ENCODE peak calls at places on chromosome 16, in seven cellular contexts. O, E, S, C, L, K and M are unnamed samples.

GRCh38 chr16:23504453-23505179 is 5.7 kb downstream of the GGA2 start:
- DNase-seq in S (peak), C (peak), L (peak), O (peak), E (peak), K (peak), M (peak)

GRCh38 chr16:80489173-80489572 is 51.6 kb upstream of the DYNLRB2 start:
- DNase-seq in S (no peak), C (no peak), O (no peak), K (no peak), E (no peak), L (no peak), M (no peak)

GRCh38 chr16:83955218-83956130 is 2.4 kb downstream of the OSGIN1 start:
- DNase-seq in L (no peak), K (peak), O (no peak), S (no peak), E (no peak), C (no peak), M (peak)

GRCh38 chr16:84132527-84133285 is 12.3 kb downstream of the HSDL1 start:
- DNase-seq in O (no peak), S (no peak), K (no peak), L (no peak), E (no peak), C (peak), M (no peak)

GRCh38 chr16:81779540-81780320 is 639 bp downstream of the PLCG2 start:
- DNase-seq in O (no peak), E (peak), S (no peak), K (peak), C (no peak), L (no peak), M (peak)

GRCh38 chr16:49658491-49658890 is 197.4 kb downstream of the ZNF423 start:
- DNase-seq in L (no peak), K (no peak), C (no peak), O (no peak), S (no peak), E (no peak), M (no peak)

GRCh38 chr16:88064889-88065746 is 113.9 kb downstream of the BANP start:
- DNase-seq in E (no peak), O (no peak), C (no peak), K (no peak), S (no peak), L (no peak), M (no peak)

GRCh38 chr16:88769617-88770458 is 15.2 kb downstream of the PIEZO1 start:
- DNase-seq in S (no peak), O (no peak), L (peak), K (no peak), C (peak), E (peak), M (no peak)

GRCh38 chr16:11310997-11311561 is 29.9 kb upstream of the PRM1 start:
- DNase-seq in E (no peak), K (peak), C (peak), O (no peak), S (no peak), L (no peak), M (no peak)

GRCh38 chr16:48535831-48536599 is 74.0 kb downstream of the N4BP1 start:
- DNase-seq in C (peak), S (no peak), L (no peak), E (peak), K (peak), O (peak), M (no peak)

GRCh38 chr16:15403392-15403995 is 7.9 kb downstream of the MPV17L start:
- DNase-seq in C (no peak), K (peak), E (no peak), L (no peak), S (no peak), O (no peak), M (no peak)

GRCh38 chr16:5490499-5490898 is 392.9 kb upstream of the EEF2KMT start:
- DNase-seq in E (peak), C (peak), O (no peak), S (no peak), K (no peak), L (peak), M (peak)

GRCh38 chr16:85367485-85367884 is 245.6 kb upstream of the GSE1 start:
- DNase-seq in C (no peak), S (no peak), O (no peak), K (no peak), E (no peak), L (no peak), M (no peak)

GRCh38 chr16:79564594-79565210 is 35.8 kb downstream of the MAF start:
- DNase-seq in E (no peak), S (no peak), K (no peak), O (no peak), L (no peak), C (no peak), M (no peak)

GRCh38 chr16:60107920-60108319 is 1373.8 kb upstream of the GOT2 start:
- DNase-seq in C (no peak), K (no peak), L (no peak), S (no peak), O (no peak), E (no peak), M (no peak)

GRCh38 chr16:3012828-3013420 is at the start of gene CLDN9:
- DNase-seq in C (no peak), E (peak), L (peak), O (no peak), S (no peak), K (no peak), M (no peak)

GRCh38 chr16:85424260-85425060 is 188.7 kb upstream of the GSE1 start:
- DNase-seq in O (peak), K (no peak), L (no peak), S (no peak), C (no peak), E (no peak), M (no peak)

GRCh38 chr16:2428051-2428786 is 1.0 kb upstream of the CCNF start:
- DNase-seq in C (peak), S (no peak), L (peak), O (no peak), K (peak), E (peak), M (peak)

GRCh38 chr16:75385507-75386152 is 47.7 kb downstream of the CFDP1 start:
- DNase-seq in C (peak), S (no peak), L (peak), K (peak), E (peak), O (no peak), M (peak)

GRCh38 chr16:61730997-61731396 is 305.2 kb downstream of the CDH8 start:
- DNase-seq in C (no peak), O (no peak), E (no peak), K (no peak), S (no peak), L (peak), M (no peak)

GRCh38 chr16:70396209-70396904 is 42.5 kb downstream of the ST3GAL2 start:
- DNase-seq in O (no peak), L (peak), K (no peak), E (no peak), S (no peak), C (no peak), M (peak)

GRCh38 chr16:1494711-1495110 is 1.6 kb downstream of the TELO2 start:
- DNase-seq in E (no peak), K (peak), S (no peak), C (no peak), L (no peak), O (peak), M (peak)

GRCh38 chr16:84922351-84923135 is 88.8 kb downstream of the ZDHHC7 start:
- DNase-seq in C (no peak), K (peak), S (no peak), L (peak), E (peak), O (peak), M (no peak)

GRCh38 chr16:48860341-48860740 is 250.4 kb upstream of the N4BP1 start:
- DNase-seq in L (no peak), C (no peak), E (no peak), K (no peak), S (no peak), O (no peak), M (no peak)

GRCh38 chr16:84318091-84318975 is 23.7 kb downstream of the WFDC1 start:
- DNase-seq in L (no peak), K (no peak), S (no peak), C (no peak), O (no peak), E (no peak), M (no peak)

GRCh38 chr16:47037396-47037745 is 63.9 kb upstream of the DNAJA2 start:
- DNase-seq in S (no peak), C (peak), E (peak), K (peak), O (no peak), L (peak), M (no peak)

GRCh38 chr16:12095275-12096161 is 119.0 kb downstream of the SNX29 start:
- DNase-seq in O (peak), C (peak), K (peak), E (peak), L (peak), S (no peak), M (peak)

GRCh38 chr16:85553436-85554113 is 59.5 kb upstream of the GSE1 start:
- DNase-seq in S (no peak), C (peak), L (peak), K (peak), O (peak), E (no peak), M (peak)

DNA sequence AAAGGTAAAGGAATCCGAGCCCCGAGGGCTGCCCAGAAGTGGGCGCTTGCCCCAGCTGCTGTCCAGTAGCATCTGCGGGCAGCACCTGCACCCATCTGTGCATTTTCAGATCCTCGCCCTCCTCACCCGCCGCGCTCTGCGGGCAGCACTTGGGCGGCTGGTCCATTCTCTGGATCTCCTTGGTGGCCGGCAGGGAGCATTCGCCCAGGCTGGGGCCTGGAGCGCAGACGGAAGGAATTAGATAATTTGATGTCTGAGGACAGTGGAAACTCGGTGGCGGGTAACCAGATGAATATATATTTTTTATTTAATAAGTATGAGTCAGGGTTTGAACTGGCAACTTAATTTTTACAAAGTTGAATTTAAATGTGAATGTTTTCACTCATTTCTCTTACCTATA is 88.5 kb downstream of the NPIPB11 start:
- DNase-seq in L (no peak), E (no peak), C (no peak), O (no peak), K (no peak), S (no peak), M (no peak)
- TF ChIP-seq CTCF in L (no peak), E (peak), C (peak), O (no peak), K (peak), S (no peak), M (no peak)

GRCh38 chr16:56534847-56535383 is 15.1 kb upstream of the BBS2 start:
- DNase-seq in O (no peak), K (no peak), L (no peak), E (no peak), S (no peak), C (no peak), M (no peak)
- TF ChIP-seq CTCF in O (no peak), K (no peak), L (no peak), E (no peak), S (no peak), C (no peak), M (no peak)

GRCh38 chr16:29664133-29664912 is 1.3 kb downstream of the SPN start:
- DNase-seq in C (no peak), S (no peak), O (no peak), E (peak), K (no peak), L (no peak), M (no peak)
- TF ChIP-seq CTCF in C (no peak), S (no peak), O (no peak), E (no peak), K (no peak), L (no peak), M (no peak)

DNA sequence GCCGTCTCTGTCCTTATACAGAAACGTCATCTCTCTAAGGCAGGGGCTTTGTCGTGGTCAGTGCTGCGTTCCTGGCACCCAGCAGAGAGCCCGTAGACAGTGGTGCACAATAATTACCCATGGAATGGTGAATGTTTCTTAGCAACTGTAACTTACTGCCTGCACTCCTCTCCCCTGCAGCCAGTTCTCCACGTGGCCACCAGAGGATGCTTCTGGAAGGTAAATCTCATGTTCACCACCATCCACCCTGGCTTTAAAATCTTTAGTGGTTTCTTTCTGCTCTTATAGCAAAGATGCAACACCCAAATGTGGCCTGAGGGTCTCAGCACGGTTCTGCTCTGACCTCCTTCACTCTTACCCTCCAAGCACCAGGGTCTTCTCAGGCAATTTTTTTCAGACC is 150.8 kb downstream of the GRIN2A start:
- DNase-seq in L (no peak), C (no peak), K (no peak), E (no peak), O (no peak), S (no peak), M (no peak)
- TF ChIP-seq CTCF in L (no peak), C (no peak), K (no peak), E (peak), O (no peak), S (peak), M (peak)

GRCh38 chr16:63787014-63787413 is 1334.8 kb downstream of the CDH11 start:
- DNase-seq in C (no peak), S (no peak), E (no peak), O (no peak), K (peak), L (no peak), M (no peak)

GRCh38 chr16:63789603-63790002 is 1332.3 kb downstream of the CDH11 start:
- DNase-seq in S (no peak), C (no peak), L (no peak), O (no peak), E (no peak), K (peak), M (no peak)
- TF ChIP-seq CTCF in S (no peak), C (no peak), L (peak), O (no peak), E (no peak), K (peak), M (no peak)